ENCODE peak calls at places on chromosomes 2 and 18, in seven cellular contexts. One of them, this sample, is unnamed.

GRCh38 chr2:193980599-193980998 is 1676.4 kb upstream of the SLC39A10 start:
- DNase-seq in CD4-positive, alpha-beta T cell: no peak
- DNase-seq in RWPE1: no peak
- DNase-seq in fibroblast of the aortic adventitia: no peak
- DNase-seq in WERI-Rb-1: no peak
- DNase-seq in neural crest cell: no peak
- DNase-seq in epithelial cell of proximal tubule: no peak
- DNase-seq in this sample: no peak

GRCh38 chr18:62881509-62882016 is 166.2 kb downstream of the PHLPP1 start:
- DNase-seq in CD4-positive, alpha-beta T cell: no peak
- DNase-seq in RWPE1: peak; percentile 75
- DNase-seq in fibroblast of the aortic adventitia: peak; percentile 97
- DNase-seq in WERI-Rb-1: no peak
- DNase-seq in neural crest cell: no peak
- DNase-seq in epithelial cell of proximal tubule: peak; percentile 84
- DNase-seq in this sample: no peak

GRCh38 chr2:154402138-154402714 is 296.3 kb upstream of the KCNJ3 start:
- DNase-seq in CD4-positive, alpha-beta T cell: no peak
- DNase-seq in RWPE1: peak; percentile 24
- DNase-seq in fibroblast of the aortic adventitia: peak; percentile 38
- DNase-seq in WERI-Rb-1: no peak
- DNase-seq in neural crest cell: no peak
- DNase-seq in epithelial cell of proximal tubule: no peak
- DNase-seq in this sample: no peak

GRCh38 chr2:50596521-50596920 is 435.4 kb downstream of the NRXN1 start:
- DNase-seq in CD4-positive, alpha-beta T cell: no peak
- DNase-seq in RWPE1: no peak
- DNase-seq in fibroblast of the aortic adventitia: no peak
- DNase-seq in WERI-Rb-1: peak; percentile 81
- DNase-seq in neural crest cell: no peak
- DNase-seq in epithelial cell of proximal tubule: no peak
- DNase-seq in this sample: no peak

GRCh38 chr2:222146488-222146887 is 152.3 kb downstream of the PAX3 start:
- DNase-seq in CD4-positive, alpha-beta T cell: no peak
- DNase-seq in RWPE1: no peak
- DNase-seq in fibroblast of the aortic adventitia: no peak
- DNase-seq in WERI-Rb-1: no peak
- DNase-seq in neural crest cell: no peak
- DNase-seq in epithelial cell of proximal tubule: no peak
- DNase-seq in this sample: no peak

GRCh38 chr18:22822024-22822423 is 111.1 kb upstream of the RBBP8 start:
- DNase-seq in CD4-positive, alpha-beta T cell: no peak
- DNase-seq in RWPE1: no peak
- DNase-seq in fibroblast of the aortic adventitia: peak; percentile 75
- DNase-seq in WERI-Rb-1: no peak
- DNase-seq in neural crest cell: no peak
- DNase-seq in epithelial cell of proximal tubule: peak; percentile 68
- DNase-seq in this sample: no peak

GRCh38 chr2:226478121-226478809 is 321.4 kb downstream of the IRS1 start:
- DNase-seq in CD4-positive, alpha-beta T cell: no peak
- DNase-seq in RWPE1: peak; percentile 4
- DNase-seq in fibroblast of the aortic adventitia: peak; percentile 92
- DNase-seq in WERI-Rb-1: no peak
- DNase-seq in neural crest cell: no peak
- DNase-seq in epithelial cell of proximal tubule: peak; percentile 90
- DNase-seq in this sample: no peak

GRCh38 chr2:107728586-107728985 is 98.1 kb upstream of the RGPD4 start:
- DNase-seq in CD4-positive, alpha-beta T cell: no peak
- DNase-seq in RWPE1: no peak
- DNase-seq in fibroblast of the aortic adventitia: no peak
- DNase-seq in WERI-Rb-1: no peak
- DNase-seq in neural crest cell: no peak
- DNase-seq in epithelial cell of proximal tubule: no peak
- DNase-seq in this sample: no peak

GRCh38 chr18:22879279-22879678 is 53.8 kb upstream of the RBBP8 start:
- DNase-seq in CD4-positive, alpha-beta T cell: no peak
- DNase-seq in RWPE1: no peak
- DNase-seq in fibroblast of the aortic adventitia: no peak
- DNase-seq in WERI-Rb-1: no peak
- DNase-seq in neural crest cell: no peak
- DNase-seq in epithelial cell of proximal tubule: no peak
- DNase-seq in this sample: no peak

GRCh38 chr2:102193074-102193473 is 6.3 kb downstream of the IL1RL2 start:
- DNase-seq in CD4-positive, alpha-beta T cell: no peak
- DNase-seq in RWPE1: peak; percentile 48
- DNase-seq in fibroblast of the aortic adventitia: peak; percentile 32
- DNase-seq in WERI-Rb-1: no peak
- DNase-seq in neural crest cell: no peak
- DNase-seq in epithelial cell of proximal tubule: no peak
- DNase-seq in this sample: no peak

GRCh38 chr2:206443735-206444527 is 599 bp downstream of the ADAM23 start:
- DNase-seq in CD4-positive, alpha-beta T cell: no peak
- DNase-seq in RWPE1: peak; percentile 36
- DNase-seq in fibroblast of the aortic adventitia: peak; percentile 35
- DNase-seq in WERI-Rb-1: peak; percentile 33
- DNase-seq in neural crest cell: peak; percentile 20
- DNase-seq in epithelial cell of proximal tubule: no peak
- DNase-seq in this sample: no peak

GRCh38 chr2:84451579-84451978 is 7.5 kb downstream of the SUCLG1 start:
- DNase-seq in CD4-positive, alpha-beta T cell: no peak
- DNase-seq in RWPE1: no peak
- DNase-seq in fibroblast of the aortic adventitia: no peak
- DNase-seq in WERI-Rb-1: peak; percentile 59
- DNase-seq in neural crest cell: no peak
- DNase-seq in epithelial cell of proximal tubule: no peak
- DNase-seq in this sample: no peak

GRCh38 chr2:158131919-158132566 is 30.4 kb downstream of the UPP2 start:
- DNase-seq in CD4-positive, alpha-beta T cell: no peak
- DNase-seq in RWPE1: no peak
- DNase-seq in fibroblast of the aortic adventitia: no peak
- DNase-seq in WERI-Rb-1: peak; percentile 19
- DNase-seq in neural crest cell: no peak
- DNase-seq in epithelial cell of proximal tubule: peak; percentile 100
- DNase-seq in this sample: no peak

GRCh38 chr2:7625392-7626138 is 708.4 kb downstream of the RNF144A start:
- DNase-seq in CD4-positive, alpha-beta T cell: no peak
- DNase-seq in RWPE1: no peak
- DNase-seq in fibroblast of the aortic adventitia: no peak
- DNase-seq in WERI-Rb-1: no peak
- DNase-seq in neural crest cell: no peak
- DNase-seq in epithelial cell of proximal tubule: no peak
- DNase-seq in this sample: no peak

GRCh38 chr2:31397099-31397498 is 17.4 kb downstream of the XDH start:
- DNase-seq in CD4-positive, alpha-beta T cell: no peak
- DNase-seq in RWPE1: no peak
- DNase-seq in fibroblast of the aortic adventitia: no peak
- DNase-seq in WERI-Rb-1: no peak
- DNase-seq in neural crest cell: no peak
- DNase-seq in epithelial cell of proximal tubule: no peak
- DNase-seq in this sample: no peak

GRCh38 chr2:6580982-6581381 is 284.7 kb downstream of the CMPK2 start:
- DNase-seq in CD4-positive, alpha-beta T cell: no peak
- DNase-seq in RWPE1: peak; percentile 3
- DNase-seq in fibroblast of the aortic adventitia: no peak
- DNase-seq in WERI-Rb-1: no peak
- DNase-seq in neural crest cell: no peak
- DNase-seq in epithelial cell of proximal tubule: no peak
- DNase-seq in this sample: no peak

GRCh38 chr2:138034536-138034935 is 70.3 kb downstream of the HNMT start:
- DNase-seq in CD4-positive, alpha-beta T cell: no peak
- DNase-seq in RWPE1: no peak
- DNase-seq in fibroblast of the aortic adventitia: no peak
- DNase-seq in WERI-Rb-1: no peak
- DNase-seq in neural crest cell: no peak
- DNase-seq in epithelial cell of proximal tubule: no peak
- DNase-seq in this sample: no peak

GRCh38 chr2:88903744-88904353 is 212.4 kb downstream of the RPIA start:
- DNase-seq in CD4-positive, alpha-beta T cell: no peak
- DNase-seq in RWPE1: peak; percentile 40
- DNase-seq in fibroblast of the aortic adventitia: peak; percentile 38
- DNase-seq in WERI-Rb-1: peak; percentile 18
- DNase-seq in neural crest cell: no peak
- DNase-seq in epithelial cell of proximal tubule: no peak
- DNase-seq in this sample: no peak

GRCh38 chr2:85135066-85135914 is 2.1 kb downstream of the TCF7L1 start:
- DNase-seq in CD4-positive, alpha-beta T cell: no peak
- DNase-seq in RWPE1: no peak
- DNase-seq in fibroblast of the aortic adventitia: no peak
- DNase-seq in WERI-Rb-1: no peak
- DNase-seq in neural crest cell: no peak
- DNase-seq in epithelial cell of proximal tubule: no peak
- DNase-seq in this sample: no peak

GRCh38 chr18:23982154-23983071 is 32.1 kb upstream of the TTC39C start:
- DNase-seq in CD4-positive, alpha-beta T cell: no peak
- DNase-seq in RWPE1: no peak
- DNase-seq in fibroblast of the aortic adventitia: peak; percentile 82
- DNase-seq in WERI-Rb-1: peak; percentile 74
- DNase-seq in neural crest cell: no peak
- DNase-seq in epithelial cell of proximal tubule: no peak
- DNase-seq in this sample: peak; percentile 44

GRCh38 chr2:174774828-174775227 is 10.6 kb upstream of the CHRNA1 start:
- DNase-seq in CD4-positive, alpha-beta T cell: no peak
- DNase-seq in RWPE1: no peak
- DNase-seq in fibroblast of the aortic adventitia: no peak
- DNase-seq in WERI-Rb-1: no peak
- DNase-seq in neural crest cell: no peak
- DNase-seq in epithelial cell of proximal tubule: no peak
- DNase-seq in this sample: no peak

GRCh38 chr2:174776686-174777085 is 12.4 kb upstream of the CHRNA1 start:
- DNase-seq in CD4-positive, alpha-beta T cell: no peak
- DNase-seq in RWPE1: no peak
- DNase-seq in fibroblast of the aortic adventitia: no peak
- DNase-seq in WERI-Rb-1: no peak
- DNase-seq in neural crest cell: no peak
- DNase-seq in epithelial cell of proximal tubule: no peak
- DNase-seq in this sample: no peak

GRCh38 chr2:174777334-174777733 is 13.1 kb upstream of the CHRNA1 start:
- DNase-seq in CD4-positive, alpha-beta T cell: no peak
- DNase-seq in RWPE1: no peak
- DNase-seq in fibroblast of the aortic adventitia: no peak
- DNase-seq in WERI-Rb-1: no peak
- DNase-seq in neural crest cell: no peak
- DNase-seq in epithelial cell of proximal tubule: no peak
- DNase-seq in this sample: no peak

GRCh38 chr2:174775586-174775985 is 11.3 kb upstream of the CHRNA1 start:
- DNase-seq in CD4-positive, alpha-beta T cell: no peak
- DNase-seq in RWPE1: no peak
- DNase-seq in fibroblast of the aortic adventitia: no peak
- DNase-seq in WERI-Rb-1: no peak
- DNase-seq in neural crest cell: no peak
- DNase-seq in epithelial cell of proximal tubule: no peak
- DNase-seq in this sample: no peak

GRCh38 chr2:174776223-174776622 is 12.0 kb upstream of the CHRNA1 start:
- DNase-seq in CD4-positive, alpha-beta T cell: no peak
- DNase-seq in RWPE1: no peak
- DNase-seq in fibroblast of the aortic adventitia: no peak
- DNase-seq in WERI-Rb-1: no peak
- DNase-seq in neural crest cell: no peak
- DNase-seq in epithelial cell of proximal tubule: no peak
- DNase-seq in this sample: no peak
- TF ChIP-seq CTCF in CD4-positive, alpha-beta T cell: no peak
- TF ChIP-seq CTCF in RWPE1: peak; percentile 16
- TF ChIP-seq CTCF in fibroblast of the aortic adventitia: peak; percentile 28
- TF ChIP-seq CTCF in WERI-Rb-1: peak; percentile 62
- TF ChIP-seq CTCF in neural crest cell: peak; percentile 51
- TF ChIP-seq CTCF in epithelial cell of proximal tubule: peak; percentile 45
- TF ChIP-seq CTCF in this sample: no peak

GRCh38 chr2:43513796-43514195 is 82.0 kb downstream of the THADA start:
- DNase-seq in CD4-positive, alpha-beta T cell: no peak
- DNase-seq in RWPE1: no peak
- DNase-seq in fibroblast of the aortic adventitia: no peak
- DNase-seq in WERI-Rb-1: no peak
- DNase-seq in neural crest cell: no peak
- DNase-seq in epithelial cell of proximal tubule: no peak
- DNase-seq in this sample: no peak
- TF ChIP-seq CTCF in CD4-positive, alpha-beta T cell: no peak
- TF ChIP-seq CTCF in RWPE1: no peak
- TF ChIP-seq CTCF in fibroblast of the aortic adventitia: no peak
- TF ChIP-seq CTCF in WERI-Rb-1: no peak
- TF ChIP-seq CTCF in neural crest cell: no peak
- TF ChIP-seq CTCF in epithelial cell of proximal tubule: no peak
- TF ChIP-seq CTCF in this sample: no peak

DNA sequence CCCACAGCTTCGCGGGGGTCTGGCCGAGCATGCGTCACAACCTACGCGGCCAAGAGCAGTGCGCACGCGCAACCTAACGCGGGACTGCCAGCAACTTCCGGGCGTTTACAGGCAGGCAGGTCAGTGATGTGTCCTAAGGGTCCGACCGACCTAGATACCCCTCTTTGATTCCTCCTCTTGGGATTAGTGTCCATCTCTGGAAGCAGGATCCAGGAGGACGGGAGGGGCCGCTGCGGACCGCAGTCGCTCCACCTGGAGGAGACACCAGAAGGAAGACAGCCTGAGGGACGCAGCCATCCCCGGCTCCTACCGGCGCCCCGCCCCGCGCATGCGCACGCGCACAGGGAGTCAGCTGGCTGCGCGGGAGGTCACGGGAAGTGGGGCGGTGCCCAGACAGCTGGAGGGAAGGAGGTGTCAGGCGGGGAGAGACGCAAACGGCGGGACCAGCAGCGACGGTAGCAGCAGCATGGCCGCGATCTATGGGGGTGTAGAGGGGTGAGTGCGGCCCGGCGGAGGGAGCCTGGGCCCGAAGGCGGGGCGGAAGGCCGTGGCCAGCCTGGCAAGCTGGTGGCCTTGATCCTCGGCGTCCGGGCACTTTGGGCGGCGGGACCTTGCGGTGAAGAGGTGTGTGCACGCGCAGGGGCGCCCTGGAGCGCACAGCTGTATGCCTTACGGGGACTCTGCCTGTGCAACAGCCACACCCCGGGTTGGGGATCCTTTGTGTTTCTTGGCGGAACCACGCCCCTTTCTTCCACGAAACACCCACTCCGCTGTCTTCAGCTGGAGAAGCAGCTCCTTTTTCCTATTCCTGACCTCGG is at the start of gene NAGK:
- DNase-seq in CD4-positive, alpha-beta T cell: peak; percentile 96
- DNase-seq in RWPE1: peak; percentile 99
- DNase-seq in fibroblast of the aortic adventitia: peak; percentile 97
- DNase-seq in WERI-Rb-1: peak; percentile 98
- DNase-seq in neural crest cell: peak; percentile 90
- DNase-seq in epithelial cell of proximal tubule: peak; percentile 52
- DNase-seq in this sample: peak; percentile 83
- TF ChIP-seq CTCF in CD4-positive, alpha-beta T cell: no peak
- TF ChIP-seq CTCF in RWPE1: no peak
- TF ChIP-seq CTCF in fibroblast of the aortic adventitia: no peak
- TF ChIP-seq CTCF in WERI-Rb-1: peak; percentile 16
- TF ChIP-seq CTCF in neural crest cell: no peak
- TF ChIP-seq CTCF in epithelial cell of proximal tubule: no peak
- TF ChIP-seq CTCF in this sample: no peak

DNA sequence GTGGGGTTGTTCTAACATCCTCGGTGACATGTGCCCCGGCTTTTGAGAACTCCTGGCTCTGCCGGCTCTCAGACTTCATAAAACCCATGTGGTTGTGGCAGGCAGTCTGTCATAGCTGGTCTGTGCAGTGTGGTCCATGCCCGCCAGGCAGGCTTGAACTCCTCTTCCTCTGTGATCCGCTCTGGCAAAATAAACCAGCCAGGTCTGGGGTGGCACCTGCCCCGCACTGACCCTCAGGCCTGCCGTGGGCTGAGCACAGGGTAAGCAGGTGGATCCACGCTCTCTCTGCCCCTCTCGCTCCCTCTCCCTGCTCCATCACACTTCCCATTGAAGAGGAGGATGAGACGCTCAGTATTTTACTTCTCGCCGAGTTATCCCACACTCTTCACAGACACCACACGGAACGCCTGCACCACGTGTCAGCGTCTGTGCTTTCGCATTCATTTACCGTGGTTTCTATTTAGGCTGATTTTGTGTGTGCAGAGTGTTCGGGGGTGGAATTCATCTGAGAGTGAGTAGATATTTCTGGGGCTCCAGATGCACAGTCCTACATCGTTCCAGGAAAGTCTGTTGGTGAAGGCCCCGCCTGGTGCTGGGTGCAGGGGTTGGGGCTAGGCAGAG is 56.4 kb downstream of the RTP5 start:
- DNase-seq in CD4-positive, alpha-beta T cell: no peak
- DNase-seq in RWPE1: no peak
- DNase-seq in fibroblast of the aortic adventitia: no peak
- DNase-seq in WERI-Rb-1: no peak
- DNase-seq in neural crest cell: no peak
- DNase-seq in epithelial cell of proximal tubule: no peak
- DNase-seq in this sample: no peak
- TF ChIP-seq CTCF in CD4-positive, alpha-beta T cell: no peak
- TF ChIP-seq CTCF in RWPE1: no peak
- TF ChIP-seq CTCF in fibroblast of the aortic adventitia: no peak
- TF ChIP-seq CTCF in WERI-Rb-1: no peak
- TF ChIP-seq CTCF in neural crest cell: no peak
- TF ChIP-seq CTCF in epithelial cell of proximal tubule: no peak
- TF ChIP-seq CTCF in this sample: no peak